ENCODE peak calls at places on chromosomes 4 and X, in nine cellular contexts. One of them, this sample, is unnamed.

GRCh38 chrX:110397904-110398303 is 39.3 kb downstream of the RTL9 start:
- DNase-seq in sigmoid colon: no peak
- DNase-seq in K562: no peak
- DNase-seq in transverse colon: no peak
- DNase-seq in testis: no peak
- DNase-seq in upper lobe of left lung: no peak
- DNase-seq in GM12891: no peak
- DNase-seq in H54: no peak
- DNase-seq in IMR-90: no peak
- DNase-seq in this sample: no peak

GRCh38 chrX:72393836-72394517 is 88.3 kb upstream of the CITED1 start:
- DNase-seq in sigmoid colon: no peak
- DNase-seq in K562: no peak
- DNase-seq in transverse colon: no peak
- DNase-seq in testis: no peak
- DNase-seq in upper lobe of left lung: no peak
- DNase-seq in GM12891: no peak
- DNase-seq in H54: no peak
- DNase-seq in IMR-90: no peak
- DNase-seq in this sample: no peak

GRCh38 chr4:28357985-28358384 is 1497.3 kb downstream of the STIM2 start:
- DNase-seq in sigmoid colon: no peak
- DNase-seq in K562: no peak
- DNase-seq in transverse colon: no peak
- DNase-seq in testis: peak; percentile 13
- DNase-seq in upper lobe of left lung: no peak
- DNase-seq in GM12891: no peak
- DNase-seq in H54: no peak
- DNase-seq in IMR-90: peak; percentile 39
- DNase-seq in this sample: no peak

GRCh38 chr4:188439641-188440311 is 300.5 kb downstream of the TRIML1 start:
- DNase-seq in sigmoid colon: no peak
- DNase-seq in K562: no peak
- DNase-seq in transverse colon: no peak
- DNase-seq in testis: no peak
- DNase-seq in upper lobe of left lung: no peak
- DNase-seq in GM12891: no peak
- DNase-seq in H54: peak; percentile 3
- DNase-seq in IMR-90: peak; percentile 38
- DNase-seq in this sample: no peak

GRCh38 chr4:31968842-31969241 is 1248.7 kb downstream of the PCDH7 start:
- DNase-seq in sigmoid colon: no peak
- DNase-seq in K562: no peak
- DNase-seq in transverse colon: no peak
- DNase-seq in testis: no peak
- DNase-seq in upper lobe of left lung: no peak
- DNase-seq in GM12891: no peak
- DNase-seq in H54: no peak
- DNase-seq in IMR-90: no peak
- DNase-seq in this sample: no peak

GRCh38 chr4:148225639-148226038 is 216.6 kb downstream of the NR3C2 start:
- DNase-seq in sigmoid colon: no peak
- DNase-seq in K562: no peak
- DNase-seq in transverse colon: no peak
- DNase-seq in testis: no peak
- DNase-seq in upper lobe of left lung: no peak
- DNase-seq in GM12891: no peak
- DNase-seq in H54: no peak
- DNase-seq in IMR-90: peak; percentile 2
- DNase-seq in this sample: no peak

GRCh38 chrX:41265615-41266014 is 68.3 kb upstream of the DDX3X start:
- DNase-seq in sigmoid colon: peak; percentile 83
- DNase-seq in K562: no peak
- DNase-seq in transverse colon: peak; percentile 41
- DNase-seq in testis: peak; percentile 18
- DNase-seq in upper lobe of left lung: peak; percentile 31
- DNase-seq in GM12891: no peak
- DNase-seq in H54: no peak
- DNase-seq in IMR-90: peak; percentile 69
- DNase-seq in this sample: peak; percentile 6

GRCh38 chrX:41491267-41492004 is 44.3 kb downstream of the NYX start:
- DNase-seq in sigmoid colon: peak; percentile 75
- DNase-seq in K562: no peak
- DNase-seq in transverse colon: no peak
- DNase-seq in testis: no peak
- DNase-seq in upper lobe of left lung: peak; percentile 64
- DNase-seq in GM12891: no peak
- DNase-seq in H54: peak; percentile 24
- DNase-seq in IMR-90: peak; percentile 96
- DNase-seq in this sample: no peak

GRCh38 chrX:107574054-107574683 is 54.1 kb upstream of the PRPS1 start:
- DNase-seq in sigmoid colon: no peak
- DNase-seq in K562: no peak
- DNase-seq in transverse colon: no peak
- DNase-seq in testis: no peak
- DNase-seq in upper lobe of left lung: no peak
- DNase-seq in GM12891: no peak
- DNase-seq in H54: no peak
- DNase-seq in IMR-90: peak; percentile 85
- DNase-seq in this sample: no peak

GRCh38 chr4:132123870-132124623 is 1025.0 kb upstream of the PCDH10 start:
- DNase-seq in sigmoid colon: no peak
- DNase-seq in K562: peak; percentile 7
- DNase-seq in transverse colon: no peak
- DNase-seq in testis: no peak
- DNase-seq in upper lobe of left lung: no peak
- DNase-seq in GM12891: no peak
- DNase-seq in H54: no peak
- DNase-seq in IMR-90: peak; percentile 55
- DNase-seq in this sample: no peak

GRCh38 chrX:22088326-22088725 is 56.2 kb downstream of the PHEX start:
- DNase-seq in sigmoid colon: no peak
- DNase-seq in K562: no peak
- DNase-seq in transverse colon: no peak
- DNase-seq in testis: no peak
- DNase-seq in upper lobe of left lung: no peak
- DNase-seq in GM12891: no peak
- DNase-seq in H54: no peak
- DNase-seq in IMR-90: no peak
- DNase-seq in this sample: no peak

DNA sequence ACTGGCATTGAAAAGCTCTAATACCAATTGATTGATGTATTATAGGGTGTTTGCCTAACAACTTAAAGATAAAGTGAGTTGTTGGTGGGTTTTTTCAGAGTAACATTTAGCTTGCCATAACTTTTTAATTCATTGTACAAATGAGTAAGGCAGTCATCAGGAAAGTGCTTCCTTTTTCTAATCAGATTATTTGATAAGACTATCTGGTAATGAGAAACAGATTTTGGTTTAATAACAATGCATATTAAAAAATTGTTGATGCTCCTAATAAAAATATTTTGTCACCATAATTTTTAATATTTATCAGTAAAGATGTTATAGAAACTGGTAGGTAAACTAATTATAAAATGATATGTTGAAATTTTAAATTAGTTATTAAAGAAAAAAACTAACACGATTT is 51.3 kb downstream of the BLTP1 start:
- DNase-seq in sigmoid colon: no peak
- DNase-seq in K562: no peak
- DNase-seq in transverse colon: no peak
- DNase-seq in testis: no peak
- DNase-seq in upper lobe of left lung: no peak
- DNase-seq in GM12891: no peak
- DNase-seq in H54: no peak
- DNase-seq in IMR-90: no peak
- DNase-seq in this sample: no peak
- TF ChIP-seq POLR2A in sigmoid colon: no peak
- TF ChIP-seq POLR2A in K562: no peak
- TF ChIP-seq POLR2A in transverse colon: no peak
- TF ChIP-seq POLR2A in testis: no peak
- TF ChIP-seq POLR2A in upper lobe of left lung: no peak
- TF ChIP-seq POLR2A in GM12891: no peak
- TF ChIP-seq POLR2A in H54: no peak
- TF ChIP-seq POLR2A in IMR-90: no peak
- TF ChIP-seq POLR2A in this sample: no peak

DNA sequence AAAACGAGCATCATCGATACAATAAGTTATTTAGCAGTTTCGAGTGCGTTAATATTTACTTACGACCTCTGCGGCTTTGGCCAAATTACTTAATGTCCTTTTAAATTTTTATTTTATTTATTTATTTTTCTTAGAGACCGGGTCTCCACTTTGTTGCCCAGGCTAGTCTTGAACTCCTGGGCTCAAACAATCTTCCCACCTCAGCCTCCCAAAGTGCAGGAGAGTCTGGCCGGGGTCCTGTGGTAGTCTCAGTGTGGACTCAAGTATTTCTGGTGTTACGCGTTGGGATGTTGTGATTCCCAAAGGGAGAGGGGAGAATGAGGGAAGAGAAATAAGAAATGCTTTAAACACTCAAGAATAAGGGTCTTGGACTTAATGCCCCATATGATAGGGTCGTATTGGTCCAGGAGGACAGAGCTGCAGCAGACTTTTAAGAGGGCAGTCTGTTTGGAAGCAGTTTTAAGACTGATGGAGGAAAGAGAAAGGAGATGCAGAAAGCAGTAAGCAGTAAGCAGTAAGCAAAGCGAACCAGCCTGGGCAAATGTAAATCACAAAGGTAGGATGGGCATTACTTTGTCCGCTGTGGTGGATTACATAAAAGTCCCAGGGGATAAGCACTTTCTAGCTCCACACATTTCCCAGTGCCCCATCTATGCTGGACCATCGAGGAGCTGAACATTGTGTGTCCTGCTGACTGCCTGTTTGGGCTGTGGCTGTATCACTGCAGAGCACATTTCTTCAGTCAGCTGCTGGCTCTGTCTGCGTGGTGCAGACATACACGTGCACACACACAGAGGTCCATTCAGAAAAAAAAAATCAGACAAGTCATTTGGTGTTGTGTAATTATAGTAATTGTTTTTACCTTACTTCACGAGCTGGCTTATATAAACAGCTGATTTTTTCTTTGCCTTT is 767 bp upstream of the PDLIM3 start:
- DNase-seq in sigmoid colon: peak; percentile 88
- DNase-seq in K562: no peak
- DNase-seq in transverse colon: peak; percentile 23
- DNase-seq in testis: peak; percentile 67
- DNase-seq in upper lobe of left lung: no peak
- DNase-seq in GM12891: no peak
- DNase-seq in H54: no peak
- DNase-seq in IMR-90: no peak
- DNase-seq in this sample: no peak
- TF ChIP-seq POLR2A in sigmoid colon: no peak
- TF ChIP-seq POLR2A in K562: no peak
- TF ChIP-seq POLR2A in transverse colon: peak; percentile 36
- TF ChIP-seq POLR2A in testis: no peak
- TF ChIP-seq POLR2A in upper lobe of left lung: no peak
- TF ChIP-seq POLR2A in GM12891: no peak
- TF ChIP-seq POLR2A in H54: no peak
- TF ChIP-seq POLR2A in IMR-90: no peak
- TF ChIP-seq POLR2A in this sample: no peak

GRCh38 chrX:129523076-129524055 is at the start of gene SMARCA1:
- DNase-seq in sigmoid colon: peak; percentile 86
- DNase-seq in K562: peak; percentile 24
- DNase-seq in transverse colon: peak; percentile 17
- DNase-seq in testis: peak; percentile 85
- DNase-seq in upper lobe of left lung: peak; percentile 36
- DNase-seq in GM12891: peak; percentile 18
- DNase-seq in H54: peak; percentile 54
- DNase-seq in IMR-90: peak; percentile 63
- DNase-seq in this sample: peak; percentile 4
- TF ChIP-seq POLR2A in sigmoid colon: no peak
- TF ChIP-seq POLR2A in K562: no peak
- TF ChIP-seq POLR2A in transverse colon: no peak
- TF ChIP-seq POLR2A in testis: no peak
- TF ChIP-seq POLR2A in upper lobe of left lung: peak; percentile 47
- TF ChIP-seq POLR2A in GM12891: no peak
- TF ChIP-seq POLR2A in H54: peak; percentile 63
- TF ChIP-seq POLR2A in IMR-90: peak; percentile 84
- TF ChIP-seq POLR2A in this sample: no peak

GRCh38 chr4:128812360-128812958 is 3.0 kb downstream of the JADE1 start:
- DNase-seq in sigmoid colon: peak; percentile 81
- DNase-seq in K562: no peak
- DNase-seq in transverse colon: no peak
- DNase-seq in testis: peak; percentile 63
- DNase-seq in upper lobe of left lung: peak; percentile 42
- DNase-seq in GM12891: peak; percentile 36
- DNase-seq in H54: peak; percentile 37
- DNase-seq in IMR-90: peak; percentile 81
- DNase-seq in this sample: peak; percentile 21

GRCh38 chr4:128810871-128811570 is 1.5 kb downstream of the JADE1 start:
- DNase-seq in sigmoid colon: peak; percentile 89
- DNase-seq in K562: peak; percentile 82
- DNase-seq in transverse colon: peak; percentile 85
- DNase-seq in testis: peak; percentile 81
- DNase-seq in upper lobe of left lung: peak; percentile 85
- DNase-seq in GM12891: peak; percentile 53
- DNase-seq in H54: peak; percentile 54
- DNase-seq in IMR-90: peak; percentile 90
- DNase-seq in this sample: peak; percentile 66

GRCh38 chr4:128810331-128810870 is 901 bp downstream of the JADE1 start:
- DNase-seq in sigmoid colon: peak; percentile 72
- DNase-seq in K562: peak; percentile 65
- DNase-seq in transverse colon: peak; percentile 43
- DNase-seq in testis: peak; percentile 59
- DNase-seq in upper lobe of left lung: peak; percentile 47
- DNase-seq in GM12891: no peak
- DNase-seq in H54: no peak
- DNase-seq in IMR-90: peak; percentile 46
- DNase-seq in this sample: no peak

GRCh38 chr4:128809477-128810330 is at the start of gene JADE1:
- DNase-seq in sigmoid colon: peak; percentile 95
- DNase-seq in K562: peak; percentile 90
- DNase-seq in transverse colon: peak; percentile 95
- DNase-seq in testis: peak; percentile 95
- DNase-seq in upper lobe of left lung: peak; percentile 93
- DNase-seq in GM12891: peak; percentile 62
- DNase-seq in H54: peak; percentile 89
- DNase-seq in IMR-90: peak; percentile 95
- DNase-seq in this sample: peak; percentile 97

DNA sequence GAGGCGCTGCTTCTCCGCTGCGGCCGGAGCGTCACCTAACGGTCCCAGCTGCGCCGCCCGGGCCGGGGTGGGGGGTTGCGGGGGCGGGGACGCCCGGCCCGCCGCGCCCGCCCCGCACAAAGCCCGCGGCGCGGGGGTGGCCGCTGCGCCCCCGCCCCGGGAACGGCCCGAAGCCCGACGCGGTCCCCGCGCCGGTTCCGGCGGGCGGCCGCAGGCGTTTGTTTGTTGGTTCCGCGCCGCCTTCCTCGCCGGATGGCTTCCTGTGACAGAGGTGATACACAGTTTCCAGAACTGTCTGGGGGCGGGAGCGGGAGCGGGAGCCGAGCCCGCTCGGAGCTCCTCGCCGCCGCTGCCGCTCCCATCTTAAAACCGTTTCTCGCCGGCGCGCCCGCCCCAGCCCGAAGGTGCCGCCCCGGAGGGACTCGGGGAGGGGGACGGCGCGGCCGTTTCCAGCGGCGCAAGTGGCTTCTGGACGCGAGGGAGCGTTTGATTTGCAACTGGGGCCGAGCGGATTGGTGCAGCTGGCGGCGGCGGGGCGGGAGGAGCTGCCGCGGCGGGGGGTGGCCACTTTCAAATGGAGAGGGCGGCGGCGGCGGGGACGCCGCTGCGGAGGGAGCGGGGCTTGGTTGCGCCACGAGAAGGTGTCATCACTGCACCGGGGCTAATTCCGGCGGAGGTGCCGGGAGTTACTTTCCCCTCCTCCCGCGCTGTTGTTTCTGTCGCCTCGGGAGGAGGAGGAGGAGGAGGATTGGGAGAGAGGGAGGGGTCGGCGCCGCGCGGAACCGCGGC is 2.3 kb downstream of the JADE1 start:
- DNase-seq in sigmoid colon: peak; percentile 97
- DNase-seq in K562: peak; percentile 89
- DNase-seq in transverse colon: peak; percentile 90
- DNase-seq in testis: peak; percentile 92
- DNase-seq in upper lobe of left lung: peak; percentile 93
- DNase-seq in GM12891: peak; percentile 59
- DNase-seq in H54: peak; percentile 65
- DNase-seq in IMR-90: peak; percentile 90
- DNase-seq in this sample: peak; percentile 79
- TF ChIP-seq POLR2A in sigmoid colon: peak; percentile 62
- TF ChIP-seq POLR2A in K562: peak; percentile 79
- TF ChIP-seq POLR2A in transverse colon: peak; percentile 63
- TF ChIP-seq POLR2A in testis: no peak
- TF ChIP-seq POLR2A in upper lobe of left lung: peak; percentile 72
- TF ChIP-seq POLR2A in GM12891: peak; percentile 63
- TF ChIP-seq POLR2A in H54: peak; percentile 47
- TF ChIP-seq POLR2A in IMR-90: peak; percentile 75
- TF ChIP-seq POLR2A in this sample: no peak